ENCODE peak calls at places on chromosome 21, in four cellular contexts. One of them, this sample, is unnamed.

GRCh38 chr21:14836950-14837349 is 227.8 kb downstream of the NRIP1 start:
- DNase-seq in H1: no peak
- DNase-seq in K562: no peak
- DNase-seq in HepG2: no peak
- DNase-seq in this sample: no peak

GRCh38 chr21:39046236-39046911 is 136.9 kb downstream of the PSMG1 start:
- DNase-seq in H1: no peak
- DNase-seq in K562: no peak
- DNase-seq in HepG2: no peak
- DNase-seq in this sample: no peak

GRCh38 chr21:33255404-33255803 is 10.8 kb upstream of the IL10RB start:
- DNase-seq in H1: no peak
- DNase-seq in K562: no peak
- DNase-seq in HepG2: no peak
- DNase-seq in this sample: no peak

GRCh38 chr21:14616303-14617039 is 70.4 kb upstream of the SAMSN1 start:
- DNase-seq in H1: no peak
- DNase-seq in K562: no peak
- DNase-seq in HepG2: no peak
- DNase-seq in this sample: no peak

GRCh38 chr21:28444567-28444966 is 548.1 kb downstream of the LTN1 start:
- DNase-seq in H1: no peak
- DNase-seq in K562: no peak
- DNase-seq in HepG2: no peak
- DNase-seq in this sample: no peak

GRCh38 chr21:29092102-29092959 is 18.9 kb upstream of the CCT8 start:
- DNase-seq in H1: no peak
- DNase-seq in K562: no peak
- DNase-seq in HepG2: no peak
- DNase-seq in this sample: no peak

GRCh38 chr21:39221282-39221996 is 38.2 kb upstream of the PSMG1 start:
- DNase-seq in H1: no peak
- DNase-seq in K562: no peak
- DNase-seq in HepG2: no peak
- DNase-seq in this sample: no peak

GRCh38 chr21:29170935-29171334 is 40.5 kb downstream of the MAP3K7CL start:
- DNase-seq in H1: no peak
- DNase-seq in K562: no peak
- DNase-seq in HepG2: no peak
- DNase-seq in this sample: no peak

GRCh38 chr21:18430341-18430740 is 26.8 kb upstream of the TMPRSS15 start:
- DNase-seq in H1: no peak
- DNase-seq in K562: no peak
- DNase-seq in HepG2: no peak
- DNase-seq in this sample: no peak

GRCh38 chr21:38280446-38280845 is 23.7 kb downstream of the KCNJ15 start:
- DNase-seq in H1: no peak
- DNase-seq in K562: no peak
- DNase-seq in HepG2: no peak
- DNase-seq in this sample: no peak

GRCh38 chr21:18443085-18443484 is 39.5 kb upstream of the TMPRSS15 start:
- DNase-seq in H1: no peak
- DNase-seq in K562: no peak
- DNase-seq in HepG2: no peak
- DNase-seq in this sample: no peak

GRCh38 chr21:17461582-17461981 is 51.3 kb upstream of the CXADR start:
- DNase-seq in H1: no peak
- DNase-seq in K562: no peak
- DNase-seq in HepG2: peak; percentile 74
- DNase-seq in this sample: no peak

GRCh38 chr21:23936224-23936623 is 1671.1 kb downstream of the MRPL39 start:
- DNase-seq in H1: peak; percentile 47
- DNase-seq in K562: peak; percentile 11
- DNase-seq in HepG2: no peak
- DNase-seq in this sample: no peak

GRCh38 chr21:28675265-28676041 is 317.2 kb downstream of the LTN1 start:
- DNase-seq in H1: no peak
- DNase-seq in K562: no peak
- DNase-seq in HepG2: no peak
- DNase-seq in this sample: no peak

GRCh38 chr21:38752051-38752505 is 53.7 kb upstream of the ETS2 start:
- DNase-seq in H1: no peak
- DNase-seq in K562: no peak
- DNase-seq in HepG2: no peak
- DNase-seq in this sample: no peak

GRCh38 chr21:21247441-21247840 is 249.2 kb downstream of the NCAM2 start:
- DNase-seq in H1: no peak
- DNase-seq in K562: no peak
- DNase-seq in HepG2: no peak
- DNase-seq in this sample: no peak

GRCh38 chr21:43802713-43803313 is 13.4 kb downstream of the RRP1 start:
- DNase-seq in H1: no peak
- DNase-seq in K562: no peak
- DNase-seq in HepG2: no peak
- DNase-seq in this sample: no peak

GRCh38 chr21:14259669-14260458 is 43.9 kb downstream of the RBM11 start:
- DNase-seq in H1: no peak
- DNase-seq in K562: peak; percentile 24
- DNase-seq in HepG2: peak; percentile 39
- DNase-seq in this sample: no peak

GRCh38 chr21:33478858-33479678 is 706 bp downstream of the TMEM50B start:
- DNase-seq in H1: peak; percentile 67
- DNase-seq in K562: peak; percentile 68
- DNase-seq in HepG2: peak; percentile 10
- DNase-seq in this sample: no peak

GRCh38 chr21:17819878-17820232 is 699 bp upstream of the C21orf91 start:
- DNase-seq in H1: no peak
- DNase-seq in K562: peak; percentile 31
- DNase-seq in HepG2: peak; percentile 14
- DNase-seq in this sample: no peak

GRCh38 chr21:26067836-26068401 is 102.7 kb downstream of the APP start:
- DNase-seq in H1: no peak
- DNase-seq in K562: no peak
- DNase-seq in HepG2: no peak
- DNase-seq in this sample: peak; percentile 24

GRCh38 chr21:18840239-18840638 is 436.7 kb upstream of the TMPRSS15 start:
- DNase-seq in H1: peak; percentile 47
- DNase-seq in K562: no peak
- DNase-seq in HepG2: no peak
- DNase-seq in this sample: no peak

GRCh38 chr21:29034678-29035077 is 10.2 kb downstream of the USP16 start:
- DNase-seq in H1: no peak
- DNase-seq in K562: no peak
- DNase-seq in HepG2: no peak
- DNase-seq in this sample: no peak

GRCh38 chr21:38254970-38255369 is 1.8 kb upstream of the KCNJ15 start:
- DNase-seq in H1: no peak
- DNase-seq in K562: no peak
- DNase-seq in HepG2: no peak
- DNase-seq in this sample: no peak

GRCh38 chr21:22904385-22904784 is 1906.2 kb downstream of the NCAM2 start:
- DNase-seq in H1: no peak
- DNase-seq in K562: no peak
- DNase-seq in HepG2: no peak
- DNase-seq in this sample: no peak

GRCh38 chr21:43733529-43734071 is 14.7 kb downstream of the PDXK start:
- DNase-seq in H1: no peak
- DNase-seq in K562: no peak
- DNase-seq in HepG2: no peak
- DNase-seq in this sample: no peak

GRCh38 chr21:40531421-40531820 is 315.5 kb downstream of the DSCAM start:
- DNase-seq in H1: no peak
- DNase-seq in K562: no peak
- DNase-seq in HepG2: no peak
- DNase-seq in this sample: no peak

DNA sequence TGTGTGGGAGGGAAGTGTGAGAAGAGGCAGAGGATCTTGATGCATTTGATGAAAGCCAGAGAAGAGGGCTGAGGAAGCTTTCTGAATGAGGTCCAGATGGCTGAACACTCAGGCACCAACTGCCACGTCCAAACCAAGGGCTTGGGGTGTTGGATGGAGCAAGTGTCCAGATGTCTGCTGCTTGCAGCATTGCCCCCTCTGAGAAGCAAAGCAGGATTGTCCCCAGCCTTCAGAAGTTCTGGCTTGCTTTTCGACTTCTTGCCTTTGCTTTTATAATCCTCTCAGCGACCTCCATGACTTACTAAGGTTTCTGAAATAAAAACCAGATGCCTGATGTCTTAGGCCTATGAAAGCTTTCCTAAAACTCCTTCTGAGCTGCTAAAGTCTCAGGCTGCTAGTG is 182.5 kb downstream of the HUNK start:
- DNase-seq in H1: no peak
- DNase-seq in K562: no peak
- DNase-seq in HepG2: no peak
- DNase-seq in this sample: no peak
- TF ChIP-seq CBX5 in H1: no peak
- TF ChIP-seq CBX5 in K562: no peak
- TF ChIP-seq CBX5 in HepG2: no peak
- TF ChIP-seq CBX5 in this sample: no peak

GRCh38 chr21:37073417-37074194 is 552 bp downstream of the TTC3 start:
- DNase-seq in H1: peak; percentile 56
- DNase-seq in K562: peak; percentile 57
- DNase-seq in HepG2: no peak
- DNase-seq in this sample: no peak

GRCh38 chr21:37072988-37073416 is at the start of the genes PIGP and TTC3:
- DNase-seq in H1: peak; percentile 97
- DNase-seq in K562: peak; percentile 100
- DNase-seq in HepG2: peak; percentile 87
- DNase-seq in this sample: peak; percentile 70

GRCh38 chr21:37071561-37072238 is 1.2 kb downstream of the PIGP start:
- DNase-seq in H1: no peak
- DNase-seq in K562: peak; percentile 39
- DNase-seq in HepG2: no peak
- DNase-seq in this sample: no peak

GRCh38 chr21:37074195-37074510 is 1.1 kb downstream of the TTC3 start:
- DNase-seq in H1: no peak
- DNase-seq in K562: no peak
- DNase-seq in HepG2: no peak
- DNase-seq in this sample: no peak

DNA sequence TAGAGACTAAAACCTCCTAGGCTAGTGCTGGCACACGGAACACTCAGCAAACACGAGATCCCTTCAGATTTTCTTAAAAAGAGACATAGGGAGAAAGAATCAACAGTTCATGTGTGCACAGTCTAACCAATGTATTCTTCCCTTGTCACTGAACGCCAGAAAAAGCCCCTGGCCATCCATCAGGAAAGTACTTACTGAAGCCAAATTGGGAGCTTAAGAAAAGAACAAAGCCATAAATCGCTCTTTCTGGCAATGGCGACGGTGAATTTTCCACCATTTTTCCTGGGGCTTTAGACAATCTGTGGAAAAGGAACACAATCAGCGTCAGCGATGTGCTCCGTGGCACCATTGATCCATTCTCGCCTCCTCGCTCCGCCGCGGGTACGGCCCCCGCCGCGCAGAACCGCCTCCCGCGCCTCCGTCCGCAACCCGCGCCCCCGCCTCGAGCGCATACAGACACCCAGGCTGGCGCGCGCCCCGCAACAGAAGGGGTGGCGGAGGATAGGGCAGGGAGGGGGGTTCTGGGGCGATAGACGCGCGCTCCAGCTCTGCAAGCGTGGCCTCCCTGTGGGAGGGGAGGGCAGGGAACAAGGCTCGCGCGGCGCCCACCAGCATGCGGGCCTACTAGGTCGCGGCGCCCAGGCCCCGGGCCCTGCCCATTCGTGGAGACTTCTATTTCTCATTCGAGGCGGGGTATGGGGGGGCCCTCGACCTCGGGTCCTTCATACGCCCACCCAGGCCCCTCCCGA is 458 bp downstream of the PIGP start:
- DNase-seq in H1: no peak
- DNase-seq in K562: no peak
- DNase-seq in HepG2: no peak
- DNase-seq in this sample: no peak
- TF ChIP-seq CBX5 in H1: no peak
- TF ChIP-seq CBX5 in K562: no peak
- TF ChIP-seq CBX5 in HepG2: peak; percentile 17
- TF ChIP-seq CBX5 in this sample: no peak

GRCh38 chr21:42320791-42321190 is 5.6 kb upstream of the TFF3 start:
- DNase-seq in H1: no peak
- DNase-seq in K562: no peak
- DNase-seq in HepG2: no peak
- DNase-seq in this sample: no peak

GRCh38 chr21:42317826-42318746 is 2.9 kb upstream of the TFF3 start:
- DNase-seq in H1: no peak
- DNase-seq in K562: no peak
- DNase-seq in HepG2: no peak
- DNase-seq in this sample: no peak

GRCh38 chr21:42321231-42321630 is 6.0 kb upstream of the TFF3 start:
- DNase-seq in H1: no peak
- DNase-seq in K562: no peak
- DNase-seq in HepG2: no peak
- DNase-seq in this sample: no peak

GRCh38 chr21:42319851-42320602 is 4.8 kb upstream of the TFF3 start:
- DNase-seq in H1: no peak
- DNase-seq in K562: no peak
- DNase-seq in HepG2: no peak
- DNase-seq in this sample: no peak

DNA sequence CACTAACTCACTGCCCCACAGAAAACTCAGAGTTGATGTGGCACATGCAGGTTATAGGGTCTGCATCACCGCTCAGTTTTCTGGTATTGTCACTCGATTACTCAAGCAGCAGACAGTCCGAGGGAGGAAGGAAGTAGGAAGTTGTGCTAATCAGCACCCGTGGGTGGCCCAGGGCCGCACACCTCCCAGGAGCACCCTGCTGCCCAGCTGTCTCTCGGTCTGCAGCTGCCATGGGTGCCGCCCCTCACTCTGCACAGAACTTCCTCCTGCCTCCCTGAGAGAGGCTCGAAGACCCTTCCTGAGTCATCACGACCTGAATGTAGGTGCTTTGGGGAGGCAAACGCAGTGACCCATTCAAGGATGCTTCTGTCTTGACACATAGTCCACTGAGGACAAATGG is 4.2 kb upstream of the TFF3 start:
- DNase-seq in H1: no peak
- DNase-seq in K562: no peak
- DNase-seq in HepG2: no peak
- DNase-seq in this sample: no peak
- TF ChIP-seq CBX5 in H1: no peak
- TF ChIP-seq CBX5 in K562: no peak
- TF ChIP-seq CBX5 in HepG2: no peak
- TF ChIP-seq CBX5 in this sample: no peak

DNA sequence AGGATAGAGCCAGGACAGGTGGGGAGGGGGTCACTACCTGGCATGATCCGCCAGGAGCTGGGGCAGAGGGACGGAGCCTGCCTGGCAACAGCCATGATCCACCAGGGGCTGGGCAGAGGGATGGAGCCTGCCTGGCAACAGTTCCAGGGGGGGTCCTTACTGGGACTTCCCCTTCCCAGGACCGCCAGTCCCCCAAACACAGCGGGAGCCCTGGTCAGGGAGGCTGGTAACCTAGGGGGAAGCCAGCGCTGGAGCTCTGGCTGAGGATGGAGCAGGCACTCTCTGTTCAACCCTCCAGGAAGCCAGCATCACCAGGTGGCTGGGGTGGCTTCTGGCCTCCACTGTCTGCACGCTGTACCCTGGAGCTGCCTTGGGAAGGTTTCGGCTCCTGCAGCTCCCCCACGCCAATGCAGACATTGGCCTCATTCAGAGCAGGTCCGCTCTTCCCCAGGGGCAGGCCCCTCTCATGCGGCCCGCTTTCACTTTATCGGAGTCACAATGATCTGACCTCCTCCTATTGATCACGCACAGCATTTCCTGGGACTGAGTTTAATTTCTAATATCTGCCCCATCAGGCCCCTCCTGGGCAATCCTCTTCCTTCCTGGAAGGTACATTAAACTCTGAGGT is 68.4 kb upstream of the ABCG1 start:
- DNase-seq in H1: no peak
- DNase-seq in K562: no peak
- DNase-seq in HepG2: no peak
- DNase-seq in this sample: no peak
- TF ChIP-seq CBX5 in H1: no peak
- TF ChIP-seq CBX5 in K562: no peak
- TF ChIP-seq CBX5 in HepG2: no peak
- TF ChIP-seq CBX5 in this sample: no peak